ENCODE peak calls at places on chromosomes 13 and 19, in six cellular contexts. I is HepG2, A is H1, V is GM12878, Q is K562, F is GM12891. H is an unnamed sample.

GRCh38 chr13:76148926-76149325 is 512.8 kb downstream of the LMO7 start:
- DNase-seq in I (no peak), A (no peak), V (no peak), Q (no peak), F (no peak), H (no peak)

GRCh38 chr13:77580748-77581147 is 45.2 kb downstream of the SCEL start:
- DNase-seq in I (no peak), A (no peak), V (no peak), Q (peak; percentile 9), F (no peak), H (no peak)

GRCh38 chr13:54574791-54575190 is 1546.2 kb downstream of the OLFM4 start:
- DNase-seq in I (no peak), A (no peak), V (no peak), Q (no peak), F (no peak), H (no peak)

GRCh38 chr13:98454389-98454881 is 122.5 kb downstream of the STK24 start:
- DNase-seq in I (peak; percentile 41), A (no peak), V (no peak), Q (no peak), F (no peak), H (no peak)

GRCh38 chr13:31756346-31756745 is 17.0 kb downstream of the RXFP2 start:
- DNase-seq in I (no peak), A (no peak), V (no peak), Q (no peak), F (no peak), H (no peak)

GRCh38 chr19:11204943-11205349 is 7.6 kb upstream of the KANK2 start:
- DNase-seq in I (no peak), A (no peak), V (peak; percentile 26), Q (no peak), F (no peak), H (no peak)

GRCh38 chr19:2731181-2732117 is 8.4 kb downstream of the SLC39A3 start:
- DNase-seq in I (no peak), A (no peak), V (no peak), Q (no peak), F (no peak), H (no peak)

GRCh38 chr19:49997709-49998108 is 27.5 kb downstream of the VRK3 start:
- DNase-seq in I (peak; percentile 56), A (peak; percentile 51), V (peak; percentile 26), Q (peak; percentile 83), F (peak; percentile 46), H (peak; percentile 51)

GRCh38 chr19:11418518-11419506 is at the start of gene RGL3:
- DNase-seq in I (no peak), A (peak; percentile 90), V (no peak), Q (peak; percentile 72), F (no peak), H (no peak)

GRCh38 chr19:7673995-7674667 is 2.8 kb upstream of the MCEMP1 start:
- DNase-seq in I (peak; percentile 21), A (peak; percentile 81), V (no peak), Q (peak; percentile 86), F (no peak), H (no peak)

GRCh38 chr13:52695856-52696255 is 43.2 kb downstream of the SUGT1 start:
- DNase-seq in I (peak; percentile 20), A (no peak), V (peak; percentile 3), Q (no peak), F (no peak), H (no peak)

GRCh38 chr19:46040952-46041500 is at the start of gene IGFL4:
- DNase-seq in I (no peak), A (no peak), V (no peak), Q (peak; percentile 14), F (no peak), H (no peak)

GRCh38 chr19:55809381-55810058 is 22.3 kb downstream of the NLRP11 start:
- DNase-seq in I (peak; percentile 65), A (peak; percentile 44), V (no peak), Q (peak; percentile 83), F (peak; percentile 29), H (peak; percentile 24)

GRCh38 chr13:48555441-48555840 is 22.6 kb upstream of the RCBTB2 start:
- DNase-seq in I (no peak), A (no peak), V (no peak), Q (no peak), F (no peak), H (no peak)

DNA sequence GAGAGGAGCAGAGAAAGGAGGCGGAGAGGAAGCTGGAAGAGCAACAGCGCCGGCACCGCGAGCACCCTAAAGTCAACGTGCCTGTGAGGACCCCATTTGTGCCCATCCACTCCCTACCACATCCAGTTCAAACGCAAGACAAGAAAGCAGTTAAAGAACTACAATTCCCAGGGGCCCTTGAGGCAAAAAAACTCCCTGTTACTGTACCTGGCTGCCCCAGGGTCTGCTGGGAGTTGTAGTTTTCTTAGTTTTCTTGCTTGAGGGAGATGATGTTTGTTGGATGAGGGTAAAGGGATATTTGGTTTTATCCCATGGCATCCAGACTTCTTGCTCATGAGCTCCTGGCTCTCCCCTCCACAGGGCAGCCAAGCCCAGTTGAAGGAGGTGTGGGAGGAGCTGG is 13.0 kb downstream of the NUCB1 start:
- DNase-seq in I (no peak), A (no peak), V (no peak), Q (peak; percentile 59), F (no peak), H (no peak)
- TF ChIP-seq POLR2AphosphoS5 in I (no peak), A (no peak), V (no peak), Q (no peak), F (no peak), H (no peak)

DNA sequence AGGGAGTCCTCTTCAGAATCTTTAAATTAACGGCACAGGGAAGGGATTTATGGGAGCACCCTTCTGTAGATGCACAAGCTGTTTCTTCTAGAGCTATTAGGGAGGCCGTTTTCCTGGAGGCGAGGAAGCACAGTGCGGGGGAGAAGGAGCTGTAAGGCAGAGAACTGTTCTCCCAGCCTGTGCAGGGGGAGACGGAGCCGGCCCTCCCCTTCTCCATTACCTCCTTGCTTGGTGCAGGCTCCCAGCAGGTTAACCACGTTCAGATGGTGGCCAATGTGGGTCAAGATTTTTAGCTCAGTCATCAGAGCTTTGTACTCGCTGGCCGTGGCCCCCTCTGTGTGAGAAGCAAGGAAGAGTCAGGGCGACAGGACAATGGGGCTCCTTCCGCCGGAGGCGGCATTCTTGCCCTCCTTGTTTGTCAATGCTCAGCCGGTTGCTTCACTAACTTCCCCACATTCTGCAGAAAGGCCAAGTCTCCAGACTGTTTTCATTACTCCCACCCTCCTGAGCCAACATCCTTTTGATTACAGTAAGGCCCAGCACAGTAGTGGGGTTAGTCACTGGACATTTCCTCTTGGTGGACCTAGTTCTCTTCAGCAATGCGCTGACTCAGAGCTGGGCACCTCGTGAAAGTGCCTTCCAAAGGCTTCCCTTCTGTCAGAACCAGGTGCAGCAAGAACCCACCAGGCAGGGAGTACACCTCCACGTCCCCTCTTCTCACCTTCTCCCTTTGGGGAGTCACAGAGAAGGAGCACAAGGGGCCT is 165.4 kb downstream of the FLT1 start:
- DNase-seq in I (no peak), A (no peak), V (no peak), Q (no peak), F (no peak), H (no peak)
- TF ChIP-seq POLR2A in I (no peak), A (no peak), V (no peak), Q (no peak), F (no peak), H (no peak)

GRCh38 chr13:45763419-45763818 is 61.3 kb downstream of the CBY2 start:
- DNase-seq in I (no peak), A (no peak), V (no peak), Q (no peak), F (no peak), H (no peak)
- TF ChIP-seq TAF1 in I (no peak), A (no peak), V (no peak), Q (no peak), F (no peak), H (no peak)

DNA sequence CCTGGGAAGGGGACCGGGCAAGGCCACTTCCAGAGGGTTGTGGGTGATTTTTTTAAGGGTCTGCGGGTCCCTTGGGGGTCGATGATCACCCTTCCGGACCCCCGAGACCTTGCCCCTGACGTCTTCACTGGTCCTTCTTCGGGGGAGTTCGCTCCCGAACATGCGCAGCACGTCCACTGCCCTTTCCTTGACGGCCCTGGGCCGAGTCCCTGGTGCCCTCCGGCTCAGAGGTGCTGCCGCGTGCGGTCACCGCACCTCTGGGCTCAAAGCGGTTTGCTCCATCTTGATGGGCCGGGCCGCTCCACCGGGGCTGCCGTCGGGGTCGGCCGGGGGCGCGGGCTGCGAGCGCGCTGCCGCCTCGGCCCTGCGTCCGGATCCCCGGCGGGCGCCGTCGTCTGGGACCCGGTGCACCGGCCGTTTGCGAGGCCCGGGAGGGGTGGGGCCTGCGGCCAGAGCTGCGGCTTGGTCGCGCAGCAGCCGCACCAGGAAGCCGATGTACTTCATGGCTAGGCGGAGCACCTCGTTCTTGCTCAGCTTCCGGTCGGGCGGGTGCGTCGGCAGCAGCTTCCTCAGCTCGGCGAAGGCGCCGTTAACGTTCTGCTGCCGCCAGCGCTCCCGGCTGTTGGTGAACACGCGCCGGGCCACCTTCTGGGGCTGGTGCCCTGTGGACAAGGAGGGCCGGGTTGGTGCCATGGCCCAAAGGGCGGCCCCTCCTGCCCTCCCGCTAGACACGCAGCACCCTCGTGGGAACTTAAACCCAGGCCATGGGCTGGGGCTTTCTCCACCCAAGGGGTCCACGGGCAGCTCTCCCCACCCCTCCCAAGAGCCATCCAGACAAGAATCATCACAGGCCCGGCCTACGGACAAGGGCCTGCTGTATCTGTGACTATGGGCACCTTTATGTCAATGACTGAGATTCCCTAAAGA is 3.3 kb downstream of the LYL1 start:
- DNase-seq in I (no peak), A (peak; percentile 74), V (no peak), Q (peak; percentile 45), F (peak; percentile 71), H (peak; percentile 71)
- TF ChIP-seq POLR2AphosphoS5 in I (no peak), A (no peak), V (no peak), Q (no peak), F (no peak), H (no peak)

GRCh38 chr13:30319703-30320102 is 12.4 kb upstream of the KATNAL1 start:
- DNase-seq in I (no peak), A (no peak), V (no peak), Q (no peak), F (no peak), H (no peak)

GRCh38 chr13:30314562-30314961 is 7.2 kb upstream of the KATNAL1 start:
- DNase-seq in I (no peak), A (no peak), V (no peak), Q (no peak), F (no peak), H (no peak)

GRCh38 chr13:30314069-30314468 is 6.7 kb upstream of the KATNAL1 start:
- DNase-seq in I (no peak), A (no peak), V (no peak), Q (no peak), F (no peak), H (no peak)

GRCh38 chr13:30319130-30319529 is 11.8 kb upstream of the KATNAL1 start:
- DNase-seq in I (no peak), A (no peak), V (no peak), Q (no peak), F (no peak), H (no peak)

DNA sequence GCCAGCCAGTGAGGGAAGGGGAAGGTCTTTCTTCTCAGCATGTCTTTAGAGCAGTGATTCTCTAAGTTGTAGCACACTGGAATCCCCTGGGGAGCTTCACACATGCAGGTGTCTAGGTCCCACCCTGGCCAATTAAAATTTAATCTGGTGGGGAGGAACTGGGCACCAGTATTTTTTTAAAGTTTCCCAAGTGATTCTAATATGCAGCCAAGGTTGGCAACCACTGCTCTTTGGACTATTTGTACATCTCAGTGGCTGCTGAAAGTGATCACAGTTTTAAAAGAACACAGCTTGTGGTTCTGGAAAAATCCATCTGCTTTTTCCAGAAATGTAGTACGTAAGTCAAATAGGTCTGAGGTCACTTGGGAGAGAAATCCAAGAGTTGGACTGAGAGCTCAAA is 10.7 kb upstream of the KATNAL1 start:
- DNase-seq in I (no peak), A (no peak), V (no peak), Q (no peak), F (no peak), H (no peak)
- TF ChIP-seq POLR2A in I (no peak), A (no peak), V (no peak), Q (no peak), F (no peak), H (no peak)